ENCODE peak calls at places on chromosome 1, in ten cellular contexts. I is esophagus muscularis mucosa; C is right cardiac atrium; H is body of pancreas; S is CD4-positive, CD25-positive, alpha-beta regulatory T cell; R is left lung; D is hepatocyte; Q is heart left ventricle; T is neural progenitor cell; J is spleen. P is an unnamed sample. For H3K27me3, the result is how much of the 10 kb centered on the place peaks cover.

GRCh38 chr1:184492543-184492942 is 105.7 kb downstream of the C1orf21 start:
- DNase-seq in I (no peak), C (no peak), H (no peak), S (no peak), R (no peak), D (no peak), Q (no peak), T (no peak), J (no peak), P (no peak)

GRCh38 chr1:175628548-175629317 is 114.7 kb downstream of the TNR start:
- DNase-seq in I (no peak), C (peak), H (peak), S (no peak), R (no peak), D (no peak), Q (peak), T (no peak), J (no peak), P (no peak)

GRCh38 chr1:89546082-89546889 is 21.7 kb downstream of the LRRC8B start:
- DNase-seq in I (no peak), C (no peak), H (no peak), S (no peak), R (no peak), D (no peak), Q (no peak), T (no peak), J (no peak), P (no peak)

GRCh38 chr1:211646566-211646965 is 28.9 kb downstream of the NEK2 start:
- DNase-seq in I (no peak), C (no peak), H (no peak), S (no peak), R (no peak), D (no peak), Q (no peak), T (no peak), J (no peak), P (no peak)

GRCh38 chr1:72326494-72326893 is 44.2 kb upstream of the NEGR1 start:
- DNase-seq in I (no peak), C (no peak), H (no peak), S (no peak), R (no peak), D (no peak), Q (no peak), T (no peak), J (no peak), P (no peak)

GRCh38 chr1:9629445-9630201 is 21.9 kb upstream of the PIK3CD start:
- DNase-seq in I (no peak), C (peak), H (no peak), S (peak), R (peak), D (no peak), Q (peak), T (no peak), J (peak), P (peak)

GRCh38 chr1:113094506-113094905 is 21.5 kb downstream of the LRIG2 start:
- DNase-seq in I (no peak), C (no peak), H (no peak), S (no peak), R (no peak), D (no peak), Q (no peak), T (no peak), J (no peak), P (no peak)

GRCh38 chr1:34709547-34709946 is 45.3 kb upstream of the GJB5 start:
- DNase-seq in I (no peak), C (no peak), H (no peak), S (no peak), R (no peak), D (peak), Q (no peak), T (peak), J (no peak), P (no peak)

GRCh38 chr1:206739411-206740076 is 31.0 kb upstream of the IL19 start:
- DNase-seq in I (no peak), C (no peak), H (no peak), S (no peak), R (no peak), D (no peak), Q (no peak), T (no peak), J (no peak), P (peak)

GRCh38 chr1:100036718-100037664 is 67.2 kb downstream of the SLC35A3 start:
- DNase-seq in I (no peak), C (no peak), H (no peak), S (no peak), R (no peak), D (peak), Q (no peak), T (peak), J (no peak), P (no peak)

DNA sequence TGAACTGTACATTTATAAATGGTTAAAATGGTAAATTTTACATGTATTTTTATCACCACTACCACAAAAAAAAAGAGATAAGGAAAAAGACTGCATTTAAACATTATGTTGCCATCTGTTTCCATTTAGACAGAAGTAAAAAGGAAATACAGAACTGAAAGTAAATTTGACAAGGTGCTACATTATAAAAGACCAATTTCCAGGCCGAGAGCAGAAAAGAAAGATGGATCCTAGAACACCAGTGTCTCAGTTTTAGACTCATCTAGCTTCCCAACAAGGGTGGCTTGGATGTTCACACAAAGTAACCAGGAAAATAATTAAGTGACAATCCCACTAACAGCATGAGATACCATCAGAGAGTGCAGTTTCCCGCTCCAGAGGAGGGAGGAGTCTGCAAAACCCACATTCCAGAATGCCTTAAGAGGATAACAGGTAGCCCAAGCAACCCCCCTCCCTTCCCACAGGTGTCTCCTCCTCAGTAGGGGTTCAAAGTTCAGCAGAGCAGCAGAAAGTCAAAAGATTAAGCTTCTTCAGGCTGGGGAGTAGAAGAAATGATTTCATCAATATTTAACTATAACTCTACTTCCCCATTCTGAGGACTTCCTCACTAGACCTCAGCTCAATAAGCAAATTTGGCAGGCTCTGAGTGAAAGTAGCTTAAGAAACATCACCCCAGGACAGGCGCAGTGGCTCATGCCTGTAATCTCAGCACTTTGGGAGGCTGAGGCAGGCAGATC is 11.8 kb downstream of the TPM3 start:
- DNase-seq in I (no peak), C (no peak), H (no peak), S (no peak), R (no peak), D (peak), Q (no peak), T (peak), J (peak), P (peak)
- H3K4me3 ChIP-seq in I (peak), C (no peak), H (no peak), S (peak), R (no peak), D (peak), Q (peak), T (peak), J (peak), P (peak)

DNA sequence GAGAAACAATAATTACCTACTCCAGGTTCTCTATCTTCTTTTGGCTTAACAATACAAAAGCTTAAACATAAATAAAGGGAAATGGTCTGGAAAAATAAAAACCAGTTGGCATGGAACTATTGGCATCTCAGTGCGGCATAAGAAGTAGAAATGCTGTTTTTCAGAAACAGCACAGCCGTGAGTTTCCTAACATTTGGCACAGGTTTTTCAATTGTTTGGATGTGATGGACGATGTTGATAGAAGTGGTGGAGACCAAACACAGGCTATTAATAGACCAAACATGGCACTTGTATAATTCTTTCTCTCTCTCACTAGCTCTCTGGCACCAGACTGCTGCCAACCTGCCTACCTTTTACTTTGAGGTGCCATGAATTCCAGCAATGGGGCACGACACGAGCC is 36.2 kb downstream of the KCNN3 start:
- DNase-seq in I (no peak), C (no peak), H (no peak), S (no peak), R (no peak), D (no peak), Q (no peak), T (no peak), J (no peak), P (no peak)
- H3K27me3 ChIP-seq in I (under half), C (under half), H (under half), S (under half), R (under half), D (under half), Q (under half), T (under half), J (under half), P (under half)

DNA sequence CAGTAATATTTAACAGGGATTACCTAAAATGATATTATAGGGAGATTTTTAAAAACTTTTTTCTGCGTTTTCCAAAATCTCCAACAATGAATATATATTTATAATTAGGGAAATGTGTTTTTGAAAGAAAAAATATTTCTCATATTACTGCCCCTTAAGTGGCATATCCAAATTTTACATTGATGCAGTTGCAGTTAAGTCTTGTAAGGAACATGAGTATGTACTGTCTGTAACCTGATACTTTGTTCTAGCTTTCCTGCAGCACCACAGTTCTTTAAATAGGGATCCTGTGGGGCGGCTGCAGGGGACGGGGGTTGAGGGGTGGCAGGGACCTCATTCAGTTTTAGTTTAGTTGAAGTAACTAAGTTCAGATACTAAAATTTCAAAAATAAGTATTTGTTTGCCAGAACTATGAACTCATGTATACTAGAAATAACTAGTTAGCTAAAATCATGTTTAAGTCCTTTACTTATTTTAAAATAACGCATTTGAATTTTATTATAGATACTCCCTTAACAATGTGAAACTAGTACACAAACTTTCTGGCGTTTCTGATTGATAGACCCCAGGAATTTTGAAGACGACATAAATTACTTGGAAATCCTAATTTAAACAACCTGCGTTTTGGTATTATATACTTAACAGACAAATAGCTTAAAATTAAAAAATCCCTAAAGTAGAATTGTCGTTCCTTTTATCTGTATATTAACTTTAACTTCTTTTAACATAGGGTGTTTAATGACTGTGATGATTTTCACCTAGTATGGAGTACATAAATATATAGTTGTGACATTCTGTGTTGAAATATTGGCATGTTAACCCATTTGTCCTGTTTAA is 639 bp upstream of the DNAJB4 start:
- DNase-seq in I (no peak), C (peak), H (peak), S (peak), R (peak), D (peak), Q (peak), T (peak), J (peak), P (peak)
- H3K4me3 ChIP-seq in I (peak), C (peak), H (no peak), S (peak), R (peak), D (peak), Q (peak), T (peak), J (peak), P (peak)

GRCh38 chr1:243850013-243850367 is at the start of gene AKT3:
- DNase-seq in I (no peak), C (no peak), H (no peak), S (no peak), R (no peak), D (peak), Q (no peak), T (peak), J (peak), P (no peak)
- H3K27me3 ChIP-seq in I (under half), C (under half), H (under half), S (under half), R (half or more), D (under half), Q (under half), T (under half), J (under half), P (under half)

DNA sequence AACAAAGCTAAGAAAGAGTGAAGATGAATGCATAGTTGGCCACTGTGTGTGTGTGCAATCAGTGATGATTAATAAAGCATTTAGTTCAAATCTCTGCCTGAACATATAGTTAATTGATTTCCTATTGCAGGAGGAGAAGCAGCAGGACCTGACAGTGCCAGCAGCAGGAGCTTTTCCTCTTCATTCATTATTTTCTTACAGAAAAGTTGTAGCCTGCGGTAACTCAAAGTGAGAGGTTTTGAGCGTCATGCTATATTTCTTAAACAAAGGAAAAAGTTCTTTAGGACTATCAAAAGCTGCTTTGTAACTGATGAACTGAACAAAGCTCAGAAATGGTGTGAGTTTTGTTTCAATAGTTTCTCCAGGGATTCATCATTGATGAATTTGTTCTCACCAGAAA is 379.9 kb downstream of the PTBP2 start:
- DNase-seq in I (no peak), C (no peak), H (no peak), S (no peak), R (no peak), D (no peak), Q (no peak), T (no peak), J (no peak), P (no peak)
- H3K4me3 ChIP-seq in I (no peak), C (no peak), H (no peak), S (no peak), R (no peak), D (no peak), Q (no peak), T (no peak), J (no peak), P (no peak)

GRCh38 chr1:47717341-47717740 is 279.5 kb downstream of the FOXD2 start:
- DNase-seq in I (no peak), C (no peak), H (no peak), S (no peak), R (no peak), D (no peak), Q (no peak), T (no peak), J (no peak), P (no peak)
- H3K27me3 ChIP-seq in I (under half), C (under half), H (under half), S (under half), R (half or more), D (half or more), Q (under half), T (half or more), J (under half), P (under half)